ENCODE peak calls at places on chromosomes 7 and 10, in four cellular contexts. V, X, D and E are unnamed samples.

GRCh38 chr7:116525298-116525912 is 569 bp downstream of the CAV1 start:
- DNase-seq in V (peak; percentile 13), X (peak; percentile 56), D (no peak), E (peak; percentile 51)

GRCh38 chr10:126135177-126135576 is 238.8 kb downstream of the FANK1 start:
- DNase-seq in V (no peak), X (no peak), D (no peak), E (no peak)

GRCh38 chr7:86222806-86223205 is 420.9 kb upstream of the GRM3 start:
- DNase-seq in V (no peak), D (no peak), X (no peak), E (no peak)

GRCh38 chr7:106643189-106643588 is 17.8 kb downstream of the CCDC71L start:
- DNase-seq in V (no peak), X (no peak), D (no peak), E (no peak)

GRCh38 chr10:124152781-124153600 is 59.6 kb upstream of the CHST15 start:
- DNase-seq in V (peak; percentile 27), D (peak; percentile 37), X (peak; percentile 66), E (no peak)

GRCh38 chr7:56079450-56080185 is 13.1 kb downstream of the PHKG1 start:
- DNase-seq in D (no peak), X (peak; percentile 65), V (no peak), E (peak; percentile 53)

GRCh38 chr7:105132835-105133234 is 118.8 kb downstream of the KMT2E start:
- DNase-seq in D (no peak), V (no peak), X (no peak), E (no peak)

GRCh38 chr7:17043012-17043877 is 161.5 kb upstream of the AGR3 start:
- DNase-seq in D (no peak), V (no peak), X (no peak), E (no peak)

GRCh38 chr7:107312418-107312817 is 143.6 kb downstream of the HBP1 start:
- DNase-seq in D (no peak), V (no peak), X (no peak), E (no peak)

GRCh38 chr7:83021032-83021431 is 141.7 kb downstream of the PCLO start:
- DNase-seq in D (no peak), V (no peak), X (no peak), E (no peak)

GRCh38 chr10:77001186-77001585 is 636.4 kb downstream of the KCNMA1 start:
- DNase-seq in X (no peak), D (no peak), V (no peak), E (no peak)

GRCh38 chr7:99314504-99314903 is 11.2 kb upstream of the ARPC1A start:
- DNase-seq in X (no peak), V (no peak), D (no peak), E (no peak)

GRCh38 chr7:78020131-78020873 is 221.7 kb downstream of the PHTF2 start:
- DNase-seq in X (no peak), V (no peak), D (no peak), E (peak; percentile 53)

GRCh38 chr7:138663741-138664710 is 37.1 kb downstream of the SVOPL start:
- DNase-seq in D (no peak), V (no peak), X (peak; percentile 51), E (no peak)

GRCh38 chr10:28179490-28180099 is 123.3 kb downstream of the MPP7 start:
- DNase-seq in D (no peak), X (no peak), V (no peak), E (peak; percentile 21)

GRCh38 chr7:132404261-132404660 is 172.0 kb downstream of the PLXNA4 start:
- DNase-seq in D (no peak), X (no peak), V (no peak), E (no peak)

GRCh38 chr10:126569513-126570447 is 100.7 kb downstream of the C10orf90 start:
- DNase-seq in X (no peak), D (no peak), V (no peak), E (no peak)

GRCh38 chr7:43803865-43804264 is 45.4 kb downstream of the BLVRA start:
- DNase-seq in X (no peak), V (no peak), D (no peak), E (no peak)

GRCh38 chr7:935321-936130 is 19.0 kb downstream of the ADAP1 start:
- DNase-seq in X (no peak), V (no peak), D (no peak), E (no peak)

GRCh38 chr10:124820121-124820520 is 18.5 kb downstream of the ABRAXAS2 start:
- DNase-seq in V (no peak), D (no peak), X (no peak), E (no peak)

GRCh38 chr7:116434820-116435341 is 64.7 kb upstream of the CAV2 start:
- DNase-seq in V (no peak), D (no peak), X (no peak), E (no peak)

GRCh38 chr10:126431816-126432215 is 43.5 kb upstream of the ADAM12 start:
- DNase-seq in V (no peak), D (no peak), X (no peak), E (no peak)

GRCh38 chr7:148253629-148254028 is 336.9 kb upstream of the C7orf33 start:
- DNase-seq in V (no peak), X (no peak), D (no peak), E (no peak)

GRCh38 chr10:112535432-112536038 is 88.5 kb downstream of the VTI1A start:
- DNase-seq in D (no peak), X (no peak), V (no peak), E (no peak)

GRCh38 chr10:121974535-121975294 is at the start of gene NSMCE4A:
- DNase-seq in D (no peak), X (peak; percentile 39), V (peak; percentile 69), E (peak; percentile 68)

GRCh38 chr10:133511907-133512528 is 15.1 kb upstream of the CYP2E1 start:
- DNase-seq in X (no peak), V (no peak), D (no peak), E (no peak)
- H3K9me3 ChIP-seq in X (peaks cover 68% of the 10 kb centered on the region), V (no peaks in the 10 kb centered on the region), D (no peaks in the 10 kb centered on the region), E (no peaks in the 10 kb centered on the region)

GRCh38 chr10:47034511-47035051 is 123.4 kb downstream of the PTPN20 start:
- DNase-seq in V (no peak), D (no peak), X (no peak), E (peak; percentile 3)

GRCh38 chr10:47036771-47037170 is 125.5 kb downstream of the PTPN20 start:
- DNase-seq in X (no peak), D (no peak), V (no peak), E (no peak)

GRCh38 chr10:47037654-47038425 is 126.6 kb downstream of the PTPN20 start:
- DNase-seq in D (no peak), X (no peak), V (no peak), E (no peak)

GRCh38 chr10:47033541-47034270 is 122.5 kb downstream of the PTPN20 start:
- DNase-seq in D (no peak), X (no peak), V (no peak), E (peak; percentile 3)

GRCh38 chr10:47035447-47036337 is 124.5 kb downstream of the PTPN20 start:
- DNase-seq in V (no peak), X (no peak), D (no peak), E (no peak)
- H3K9me3 ChIP-seq in V (no peaks in the 10 kb centered on the region), X (no peaks in the 10 kb centered on the region), D (no peaks in the 10 kb centered on the region), E (no peaks in the 10 kb centered on the region)

GRCh38 chr10:10295537-10295936 is 722.1 kb upstream of the CELF2 start:
- DNase-seq in D (no peak), V (no peak), X (no peak), E (no peak)
- H3K9me3 ChIP-seq in D (no peaks in the 10 kb centered on the region), V (no peaks in the 10 kb centered on the region), X (no peaks in the 10 kb centered on the region), E (no peaks in the 10 kb centered on the region)

DNA sequence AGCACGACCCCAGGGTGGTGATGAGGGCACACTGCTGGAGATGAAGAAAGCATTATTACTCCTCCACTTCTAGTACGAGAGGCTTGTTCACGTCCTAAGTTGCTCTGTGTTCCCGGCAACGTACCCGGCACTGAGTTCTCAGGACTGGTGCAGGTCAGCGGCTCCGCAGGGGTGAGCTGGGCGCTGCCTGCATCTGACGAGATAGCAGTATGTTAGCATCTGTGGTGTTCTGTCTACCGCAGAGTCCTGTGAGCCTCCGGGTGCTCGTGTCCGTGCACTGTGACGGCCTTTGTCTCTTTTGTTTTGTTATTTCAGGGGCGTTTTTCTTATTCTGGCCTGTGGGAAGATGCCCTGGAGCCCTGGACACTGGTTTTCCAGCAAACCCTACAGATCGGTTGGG is 507.8 kb downstream of the DNAJB6 start:
- DNase-seq in D (no peak), X (no peak), V (no peak), E (no peak)
- H3K9me3 ChIP-seq in D (no peaks in the 10 kb centered on the region), X (no peaks in the 10 kb centered on the region), V (no peaks in the 10 kb centered on the region), E (no peaks in the 10 kb centered on the region)

GRCh38 chr10:131477457-131478205 is 166.1 kb upstream of the TCERG1L start:
- DNase-seq in D (no peak), X (no peak), V (no peak), E (no peak)
- H3K9me3 ChIP-seq in D (no peaks in the 10 kb centered on the region), X (no peaks in the 10 kb centered on the region), V (no peaks in the 10 kb centered on the region), E (no peaks in the 10 kb centered on the region)